ENCODE peak calls at places on chromosome 14, in nine cellular contexts. Y is A549, O is AG04450, A is fibroblast of villous mesenchyme, K is hepatocyte, C is neural progenitor cell, N is pancreas, H is body of pancreas, V is cardiac fibroblast. S is an unnamed sample.

GRCh38 chr14:56351861-56352260 is 227.7 kb upstream of the TMEM260 start:
- DNase-seq in A (peak; percentile 65), C (no peak), N (no peak), Y (peak; percentile 4), V (peak; percentile 37), O (peak; percentile 61), K (no peak), H (no peak), S (peak; percentile 65)

GRCh38 chr14:21987937-21988336 is 314.3 kb upstream of the OR4E1 start:
- DNase-seq in A (peak; percentile 26), C (peak; percentile 75), O (no peak), V (peak; percentile 20), K (peak; percentile 77), Y (peak; percentile 70), H (peak; percentile 8), N (no peak), S (peak; percentile 30)

GRCh38 chr14:92513204-92513965 is at the start of gene RIN3:
- DNase-seq in Y (peak; percentile 59), K (peak; percentile 74), C (peak; percentile 78), A (peak; percentile 68), H (peak; percentile 45), N (no peak), V (peak; percentile 73), O (peak; percentile 27), S (peak; percentile 64)

GRCh38 chr14:83520837-83521236 is 1987.2 kb upstream of the SEL1L start:
- DNase-seq in H (no peak), N (no peak), C (no peak), K (no peak), O (peak; percentile 32), Y (no peak), V (peak; percentile 1), A (peak; percentile 60), S (peak; percentile 1)

GRCh38 chr14:74653386-74654138 is 41.5 kb upstream of the LTBP2 start:
- DNase-seq in O (no peak), H (no peak), A (no peak), C (peak; percentile 47), K (no peak), V (no peak), Y (no peak), N (no peak), S (no peak)

GRCh38 chr14:57086271-57087162 is 182.2 kb downstream of the EXOC5 start:
- DNase-seq in C (no peak), Y (no peak), O (no peak), A (no peak), V (no peak), K (no peak), N (no peak), H (no peak), S (no peak)

GRCh38 chr14:73634333-73634833 is 10.4 kb upstream of the DNAL1 start:
- DNase-seq in Y (no peak), A (no peak), O (no peak), H (peak; percentile 32), V (peak; percentile 24), K (peak; percentile 66), C (peak; percentile 82), N (no peak), S (peak; percentile 18)

GRCh38 chr14:74140374-74140850 is 55.7 kb downstream of the LIN52 start:
- DNase-seq in C (peak; percentile 49), V (peak; percentile 38), O (no peak), H (peak; percentile 14), K (peak; percentile 77), Y (no peak), A (peak; percentile 72), N (no peak), S (peak; percentile 13)

GRCh38 chr14:64841772-64842490 is 37.8 kb downstream of the SPTB start:
- DNase-seq in C (peak; percentile 10), V (peak; percentile 24), N (no peak), A (no peak), H (no peak), Y (no peak), K (no peak), O (no peak), S (no peak)

GRCh38 chr14:99521176-99522024 is 40.2 kb downstream of the CCNK start:
- DNase-seq in V (no peak), A (no peak), O (no peak), N (no peak), C (no peak), H (no peak), Y (no peak), K (no peak), S (no peak)
- H3K4me3 ChIP-seq in V (no peak overlapping the region), A (no peak overlapping the region), O (no peak overlapping the region), N (no peak overlapping the region), C (no peak overlapping the region), H (no peak overlapping the region), Y (no peak overlapping the region), K (no peak overlapping the region), S (no peak overlapping the region)

GRCh38 chr14:20345366-20345765 is 1.9 kb downstream of the PARP2 start:
- DNase-seq in K (no peak), C (no peak), A (no peak), N (no peak), O (no peak), Y (no peak), V (no peak), H (no peak), S (no peak)

GRCh38 chr14:20347747-20348146 is 4.3 kb downstream of the PARP2 start:
- DNase-seq in Y (no peak), N (no peak), K (no peak), H (no peak), V (no peak), C (no peak), O (no peak), A (no peak), S (no peak)

GRCh38 chr14:20346713-20347112 is 3.3 kb downstream of the PARP2 start:
- DNase-seq in V (no peak), O (no peak), Y (no peak), N (no peak), H (no peak), A (no peak), C (no peak), K (no peak), S (no peak)

GRCh38 chr14:20350280-20350679 is 6.8 kb downstream of the PARP2 start:
- DNase-seq in H (no peak), K (no peak), V (no peak), A (peak; percentile 36), N (no peak), C (no peak), Y (no peak), O (no peak), S (no peak)

DNA sequence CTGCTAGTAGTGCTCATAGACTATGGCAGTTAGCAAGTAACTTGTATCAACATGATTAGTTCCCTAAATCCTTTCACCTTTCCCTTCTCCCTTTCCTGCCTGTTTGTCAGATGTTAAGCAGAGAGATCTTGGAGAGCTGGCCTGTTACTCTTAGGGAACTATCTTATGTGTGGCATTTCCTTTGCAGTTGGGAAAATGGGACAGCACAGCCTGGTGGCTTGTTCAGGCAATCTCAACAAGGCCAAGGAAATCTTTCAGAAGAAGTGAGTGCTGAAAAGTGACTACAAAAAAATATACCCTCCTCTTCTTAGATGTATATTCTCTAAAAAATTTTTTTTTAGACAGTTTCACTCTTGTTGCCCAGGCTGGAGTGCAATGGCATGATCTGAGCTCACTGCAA is 7.4 kb downstream of the PARP2 start:
- DNase-seq in H (no peak), Y (no peak), K (no peak), A (peak; percentile 44), V (peak; percentile 44), C (no peak), N (no peak), O (no peak), S (peak; percentile 41)
- TF ChIP-seq CTCF in H (peak; percentile 7), Y (no peak), K (no peak), A (peak; percentile 53), V (peak; percentile 39), C (no peak), N (no peak), O (peak; percentile 35), S (peak; percentile 35)

GRCh38 chr14:89542768-89543419 is 125.9 kb upstream of the FOXN3 start:
- DNase-seq in V (no peak), K (no peak), H (no peak), A (no peak), N (no peak), O (no peak), C (no peak), Y (no peak), S (no peak)
- H3K4me3 ChIP-seq in V (no peak overlapping the region), K (no peak overlapping the region), H (no peak overlapping the region), A (no peak overlapping the region), N (no peak overlapping the region), O (no peak overlapping the region), C (no peak overlapping the region), Y (no peak overlapping the region), S (no peak overlapping the region)

GRCh38 chr14:104893435-104894207 is 28.6 kb downstream of the CEP170B start:
- DNase-seq in C (no peak), A (no peak), Y (no peak), H (no peak), V (no peak), O (no peak), N (peak; percentile 20), K (peak; percentile 5), S (no peak)

GRCh38 chr14:104895786-104896642 is 28.7 kb upstream of the PLD4 start:
- DNase-seq in K (peak; percentile 16), N (peak; percentile 85), O (no peak), C (no peak), H (peak; percentile 91), Y (no peak), A (no peak), V (no peak), S (no peak)

GRCh38 chr14:104892517-104893434 is 27.7 kb downstream of the CEP170B start:
- DNase-seq in Y (no peak), A (no peak), C (no peak), O (no peak), K (peak; percentile 4), N (peak; percentile 14), H (no peak), V (no peak), S (no peak)

GRCh38 chr14:104895207-104895785 is 29.4 kb upstream of the PLD4 start:
- DNase-seq in Y (no peak), V (no peak), K (peak; percentile 5), C (no peak), N (no peak), H (peak; percentile 21), A (no peak), O (no peak), S (no peak)

DNA sequence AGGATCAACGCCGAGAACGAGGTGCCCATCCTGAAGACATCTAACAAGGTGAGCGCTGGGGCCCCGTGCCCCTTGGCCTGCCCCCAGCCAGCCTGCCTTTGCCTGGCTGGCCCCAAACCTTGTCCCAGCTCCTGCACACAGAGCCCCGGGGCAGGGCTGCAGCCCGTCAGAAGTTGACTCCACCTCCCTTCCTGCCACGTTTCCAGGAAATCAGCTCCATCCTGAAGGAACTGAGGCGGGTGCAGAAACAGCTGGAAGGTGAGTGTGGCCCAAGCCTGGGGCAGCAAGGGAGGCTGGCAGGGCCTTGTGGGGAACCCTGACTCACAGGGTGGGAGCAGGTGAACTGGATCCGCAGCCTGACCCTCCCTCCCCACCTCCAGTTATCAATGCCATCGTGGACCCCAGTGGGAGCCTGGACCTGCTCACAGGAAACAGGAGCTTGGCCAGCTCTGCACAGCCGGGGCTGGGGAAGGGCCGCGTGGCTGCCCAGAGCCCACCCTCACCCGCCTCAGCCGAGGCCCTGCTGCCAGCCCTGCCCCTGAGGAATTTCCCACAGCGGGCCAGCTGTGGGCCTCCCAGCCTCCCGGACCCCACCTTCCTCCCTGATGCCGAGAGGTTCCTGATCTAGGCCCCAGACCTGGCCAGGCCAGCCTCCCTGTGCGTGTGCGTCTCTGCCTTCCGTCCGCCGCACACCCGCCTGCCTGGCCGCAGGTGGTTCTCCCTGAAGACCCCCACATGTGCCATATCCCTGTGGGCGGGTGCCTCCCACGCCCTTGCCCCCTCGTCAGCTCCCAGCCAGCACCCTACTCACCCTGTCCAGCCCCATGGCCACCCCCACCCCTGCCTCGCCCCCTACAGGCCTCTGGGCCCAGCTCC is 29.5 kb downstream of the CEP170B start:
- DNase-seq in K (peak; percentile 4), V (no peak), C (no peak), N (peak; percentile 24), H (no peak), Y (no peak), A (no peak), O (no peak), S (no peak)
- TF ChIP-seq CTCF in K (no peak), V (no peak), C (no peak), N (no peak), H (no peak), Y (peak; percentile 11), A (no peak), O (no peak), S (no peak)